ENCODE peak calls at places on chromosomes 4 and X, in six cellular contexts. E is PC-3; O is adrenal gland; S is CD4-positive, CD25-positive, alpha-beta regulatory T cell; V is left lung; A is heart right ventricle. K is an unnamed sample. For H3K4me1 and H3K9me3, the result is how much of the 10 kb centered on the place peaks cover.

GRCh38 chr4:101418055-101418454 is 70.7 kb upstream of the PPP3CA start:
- DNase-seq in E (no peak), O (no peak), S (peak), V (no peak), A (no peak), K (no peak)

GRCh38 chrX:11953615-11954014 is 184.7 kb upstream of the FRMPD4 start:
- DNase-seq in E (peak), O (no peak), S (no peak), V (no peak), A (no peak), K (peak)

GRCh38 chr4:42489095-42489494 is 91.8 kb downstream of the SHISA3 start:
- DNase-seq in E (no peak), O (no peak), S (no peak), V (no peak), A (no peak), K (no peak)

GRCh38 chr4:139922625-139923024 is 231.4 kb downstream of the MAML3 start:
- DNase-seq in E (peak), O (peak), S (no peak), V (no peak), A (peak), K (no peak)

GRCh38 chr4:140110542-140110941 is 43.4 kb downstream of the MAML3 start:
- DNase-seq in E (no peak), O (no peak), S (no peak), V (no peak), A (no peak), K (no peak)

GRCh38 chrX:79413009-79413408 is 45.9 kb upstream of the ITM2A start:
- DNase-seq in E (peak), O (no peak), S (peak), V (no peak), A (no peak), K (no peak)

GRCh38 chr4:48141048-48141447 is 7.0 kb upstream of the TXK start:
- DNase-seq in E (peak), O (no peak), S (peak), V (no peak), A (no peak), K (no peak)

GRCh38 chr4:182495111-182495510 is 251.9 kb downstream of the TENM3 start:
- DNase-seq in E (no peak), O (no peak), S (no peak), V (no peak), A (no peak), K (no peak)

GRCh38 chr4:106063009-106063408 is 167.7 kb downstream of the NPNT start:
- DNase-seq in E (peak), O (no peak), S (no peak), V (no peak), A (no peak), K (peak)

GRCh38 chrX:39381446-39381845 is 580.2 kb downstream of the MID1IP1 start:
- DNase-seq in E (no peak), O (no peak), S (no peak), V (no peak), A (no peak), K (no peak)

GRCh38 chr4:123477804-123478209 is 81.2 kb downstream of the SPRY1 start:
- DNase-seq in E (no peak), O (peak), S (peak), V (peak), A (peak), K (no peak)
- H3K4me1 ChIP-seq in E (under half), O (under half), S (under half), V (under half), A (under half), K (under half)

DNA sequence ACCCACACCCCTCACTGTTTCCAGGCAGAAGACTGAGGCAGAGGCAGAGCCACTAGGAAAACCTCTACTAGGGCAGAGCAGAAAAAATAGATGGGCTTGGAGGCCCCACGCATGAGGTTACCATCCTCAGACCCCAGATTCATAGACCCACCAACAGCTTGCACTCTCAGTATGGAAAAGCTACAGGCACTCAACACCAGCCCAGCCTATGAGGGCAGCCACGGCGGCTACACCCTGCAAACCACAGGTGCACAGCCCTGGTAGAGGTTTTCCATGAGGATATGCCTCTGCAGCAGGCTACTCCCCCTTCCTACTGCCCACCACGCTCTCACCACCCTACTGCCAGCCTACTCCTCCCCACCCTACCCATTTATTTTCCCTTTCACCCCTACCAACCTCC is 235.1 kb downstream of the CWH43 start:
- DNase-seq in E (no peak), O (no peak), S (no peak), V (no peak), A (no peak), K (no peak)
- H3K9me3 ChIP-seq in E (under half), O (under half), S (under half), V (under half), A (under half), K (under half)

DNA sequence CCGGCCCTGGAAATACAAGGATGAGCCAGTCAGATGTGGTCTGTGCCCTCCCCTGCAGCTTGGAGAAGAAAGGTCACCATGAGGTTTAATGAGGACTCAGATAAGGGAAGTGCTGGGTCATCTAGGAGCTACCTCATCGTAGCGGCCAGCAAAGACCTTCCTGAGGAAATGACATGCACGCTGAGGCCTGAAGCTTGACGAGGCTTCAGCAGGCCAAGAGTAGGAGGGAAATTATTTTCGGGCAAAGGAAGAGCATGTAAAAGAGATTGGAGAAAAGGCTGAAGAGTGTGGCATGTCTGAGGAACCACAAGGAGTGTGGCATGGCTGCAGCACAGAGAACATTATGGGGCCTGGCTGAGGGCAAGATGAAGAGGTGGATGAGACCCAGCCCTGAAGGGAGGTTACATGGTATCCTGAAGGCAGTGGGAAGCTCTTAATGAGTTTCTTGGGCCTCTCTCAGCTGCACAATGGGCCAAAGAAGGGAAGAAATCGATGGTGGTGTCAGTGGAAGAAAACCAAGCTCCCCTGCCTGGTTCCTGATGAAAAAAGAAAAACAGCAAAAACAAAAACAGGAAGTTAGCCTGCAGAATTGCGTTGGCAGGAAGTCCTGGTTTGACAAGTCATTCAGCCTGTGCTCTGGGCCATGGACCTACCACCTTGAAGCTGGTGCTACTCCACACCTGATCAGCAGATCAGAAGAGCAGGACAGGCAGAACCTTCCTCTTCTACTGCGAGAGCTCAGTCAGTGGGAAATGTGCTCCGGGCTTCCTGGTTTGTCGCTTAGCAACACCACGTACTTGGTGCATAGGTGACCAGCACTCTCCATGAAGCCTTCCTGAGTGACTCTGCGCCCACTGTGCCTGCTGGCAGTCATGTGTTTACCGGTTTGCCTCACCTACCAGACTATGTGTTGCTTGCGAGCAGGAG is 134.5 kb upstream of the KLF3 start:
- DNase-seq in E (peak), O (peak), S (peak), V (peak), A (peak), K (no peak)
- H3K27ac ChIP-seq in E (peak), O (no peak), S (peak), V (peak), A (peak), K (no peak)

GRCh38 chr4:26609868-26610267 is 26.0 kb downstream of the TBC1D19 start:
- DNase-seq in E (no peak), O (no peak), S (no peak), V (no peak), A (no peak), K (no peak)
- H3K4me1 ChIP-seq in E (under half), O (under half), S (under half), V (under half), A (under half), K (under half)

DNA sequence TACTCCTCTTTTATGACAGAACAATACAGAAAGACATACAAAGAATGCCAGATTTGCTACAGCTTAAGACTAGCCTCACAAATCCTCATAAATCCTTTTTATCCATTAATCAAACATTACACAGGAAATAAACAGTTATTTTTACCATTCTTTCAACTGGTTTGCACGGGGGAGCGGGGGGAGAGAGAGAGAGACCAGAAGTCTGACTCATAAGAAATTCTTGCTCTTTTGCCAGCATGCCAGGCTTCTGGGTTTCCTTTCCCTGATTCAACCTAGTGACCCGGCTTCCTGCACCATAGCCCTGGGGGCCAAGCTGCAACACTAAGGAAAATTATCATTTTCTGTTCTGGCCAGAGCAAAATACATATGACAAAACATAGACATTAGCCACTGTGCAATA is 6.8 kb upstream of the RRAGB start:
- DNase-seq in E (peak), O (peak), S (no peak), V (no peak), A (peak), K (peak)
- H3K9me3 ChIP-seq in E (under half), O (under half), S (under half), V (under half), A (under half), K (under half)

GRCh38 chrX:134457708-134458107 is 2.3 kb upstream of the HPRT1 start:
- DNase-seq in E (no peak), O (no peak), S (no peak), V (no peak), A (no peak), K (no peak)

GRCh38 chrX:134453631-134454030 is 6.3 kb upstream of the HPRT1 start:
- DNase-seq in E (no peak), O (no peak), S (no peak), V (no peak), A (no peak), K (no peak)

GRCh38 chrX:134454506-134454905 is 5.5 kb upstream of the HPRT1 start:
- DNase-seq in E (no peak), O (no peak), S (no peak), V (no peak), A (no peak), K (no peak)

DNA sequence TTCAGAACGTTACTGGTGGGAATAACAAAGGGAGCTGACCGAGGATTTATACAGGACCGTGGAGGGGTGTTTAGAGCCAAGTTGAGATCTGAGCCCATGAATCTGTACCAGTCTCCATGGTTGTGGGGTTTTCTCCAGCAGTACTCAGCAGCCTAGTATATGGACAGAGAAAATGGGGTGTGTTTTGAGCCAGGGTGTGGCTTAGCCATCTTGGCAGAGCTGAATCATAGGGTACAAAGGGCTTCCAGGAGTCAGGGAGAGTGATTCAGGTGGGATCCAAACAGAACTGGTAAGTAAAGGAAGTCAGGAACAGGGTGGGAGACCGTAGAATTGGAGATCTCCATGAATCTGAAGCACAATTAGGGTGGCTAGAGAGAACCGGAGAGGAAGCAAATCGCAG is 7.4 kb upstream of the HPRT1 start:
- DNase-seq in E (no peak), O (no peak), S (no peak), V (no peak), A (no peak), K (no peak)
- H3K27ac ChIP-seq in E (no peak), O (no peak), S (no peak), V (no peak), A (no peak), K (no peak)

GRCh38 chr4:7905461-7905915 is 34.2 kb downstream of the AFAP1 start:
- DNase-seq in E (no peak), O (peak), S (no peak), V (no peak), A (peak), K (no peak)
- H3K4me1 ChIP-seq in E (under half), O (under half), S (under half), V (under half), A (half or more), K (under half)

DNA sequence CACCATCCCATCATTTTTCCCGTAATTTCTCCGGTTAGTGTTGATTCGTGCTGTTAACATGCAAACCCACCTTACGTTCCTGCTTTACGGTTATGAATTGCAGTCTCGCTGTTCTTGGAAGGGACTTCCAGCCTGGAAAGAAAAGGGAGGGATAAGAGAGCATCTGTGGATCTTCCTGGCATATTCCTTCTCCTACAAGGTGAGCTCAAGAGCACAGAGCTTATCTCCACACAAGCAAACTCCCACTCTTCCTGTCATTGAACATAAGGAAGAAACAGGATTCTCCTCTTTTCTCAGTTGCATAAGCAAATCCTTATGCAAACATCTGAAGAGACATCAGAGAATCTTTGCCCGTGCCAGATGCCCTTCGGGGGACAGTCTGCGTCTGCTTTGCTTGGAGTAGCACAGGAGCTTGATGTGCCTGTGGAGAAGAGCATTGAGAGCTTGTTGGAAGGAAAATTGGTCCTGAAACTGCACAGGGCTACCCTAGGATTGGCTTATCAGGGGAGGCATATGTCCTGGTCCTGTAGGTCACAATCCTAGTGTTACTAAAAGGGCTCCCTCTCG is 127.1 kb downstream of the ASMT start:
- DNase-seq in E (no peak), O (no peak), S (no peak), V (no peak), A (no peak), K (no peak)
- H3K9me3 ChIP-seq in E (under half), O (under half), S (under half), V (under half), A (under half), K (under half)